ENCODE peak calls at places on chromosomes 6 and 20, in five cellular contexts. K, G, C, S and V are unnamed samples.

GRCh38 chr20:40449974-40450616 is 238.9 kb downstream of the MAFB start:
- DNase-seq in K (no peak), C (no peak), G (no peak), S (no peak), V (no peak)

GRCh38 chr6:10101551-10102252 is 313.2 kb downstream of the TFAP2A start:
- DNase-seq in G (no peak), C (no peak), S (peak), K (no peak), V (no peak)

GRCh38 chr6:26217714-26218075 is 130.5 kb downstream of the HFE start:
- DNase-seq in C (no peak), S (peak), G (no peak), K (no peak), V (peak)

GRCh38 chr20:40481337-40481736 is 207.7 kb downstream of the MAFB start:
- DNase-seq in C (no peak), K (no peak), G (no peak), S (no peak), V (no peak)

GRCh38 chr20:51760905-51761544 is 7.2 kb downstream of the ATP9A start:
- DNase-seq in S (no peak), K (no peak), G (peak), C (no peak), V (no peak)

GRCh38 chr20:63129991-63130653 is 85.8 kb downstream of the YTHDF1 start:
- DNase-seq in K (no peak), S (no peak), C (no peak), G (no peak), V (no peak)

GRCh38 chr6:39075010-39075738 is 26.6 kb downstream of the GLP1R start:
- DNase-seq in G (no peak), C (no peak), S (no peak), K (no peak), V (no peak)

GRCh38 chr20:16283978-16284377 is 289.3 kb downstream of the KIF16B start:
- DNase-seq in S (no peak), K (no peak), G (no peak), C (no peak), V (no peak)

GRCh38 chr6:52653151-52653550 is 17.8 kb upstream of the TMEM14A start:
- DNase-seq in G (no peak), S (no peak), C (no peak), K (no peak), V (no peak)

GRCh38 chr6:33298773-33299236 is at the start of gene RGL2:
- DNase-seq in C (no peak), G (peak), S (peak), K (no peak), V (no peak)

GRCh38 chr20:63084563-63084927 is 77.8 kb upstream of the BHLHE23 start:
- DNase-seq in G (no peak), K (no peak), S (no peak), C (no peak), V (no peak)

GRCh38 chr20:4329232-4329631 is 313.9 kb upstream of the RNF24 start:
- DNase-seq in K (no peak), S (peak), G (peak), C (no peak), V (no peak)

GRCh38 chr6:31125586-31126363 is 5.5 kb upstream of the CDSN start:
- DNase-seq in S (no peak), K (no peak), C (no peak), G (peak), V (no peak)

GRCh38 chr6:166626177-166627038 is 643 bp downstream of the RPS6KA2 start:
- DNase-seq in G (no peak), K (peak), C (peak), S (peak), V (peak)

GRCh38 chr6:140071601-140072062 is 697.2 kb upstream of the CITED2 start:
- DNase-seq in G (no peak), S (no peak), C (no peak), K (no peak), V (no peak)

GRCh38 chr20:6767536-6768227 is at the start of gene BMP2:
- DNase-seq in K (peak), S (no peak), C (no peak), G (peak), V (no peak)

GRCh38 chr6:50661636-50662035 is 51.7 kb upstream of the TFAP2D start:
- DNase-seq in K (no peak), G (no peak), S (no peak), C (no peak), V (no peak)

GRCh38 chr6:150490586-150490985 is 109.1 kb upstream of the PLEKHG1 start:
- DNase-seq in S (no peak), C (no peak), G (no peak), K (no peak), V (no peak)

GRCh38 chr20:5120189-5120484 is 379 bp upstream of the PCNA start:
- DNase-seq in C (no peak), K (no peak), S (no peak), G (no peak), V (no peak)

GRCh38 chr6:129112591-129112990 is 229.7 kb downstream of the LAMA2 start:
- DNase-seq in K (no peak), S (no peak), G (no peak), C (no peak), V (no peak)

GRCh38 chr6:156789081-156789943 is 12.1 kb downstream of the ARID1B start:
- DNase-seq in G (no peak), S (no peak), K (no peak), C (no peak), V (no peak)

GRCh38 chr6:56055066-56055465 is 179.7 kb upstream of the BMP5 start:
- DNase-seq in G (no peak), K (no peak), C (no peak), S (no peak), V (no peak)

GRCh38 chr6:76861403-76861802 is 601.9 kb downstream of the HTR1B start:
- DNase-seq in C (no peak), G (peak), K (no peak), S (no peak), V (peak)

GRCh38 chr20:38342196-38342595 is 4.1 kb upstream of the LBP start:
- DNase-seq in S (no peak), K (no peak), G (no peak), C (no peak), V (no peak)

GRCh38 chr20:56393133-56393472 is 658 bp downstream of the CSTF1 start:
- DNase-seq in K (no peak), S (no peak), C (no peak), G (peak), V (no peak)

GRCh38 chr6:46356543-46356942 is 134.7 kb downstream of the RCAN2 start:
- DNase-seq in G (no peak), C (no peak), S (peak), K (no peak), V (no peak)

GRCh38 chr6:19734519-19734918 is 102.7 kb upstream of the ID4 start:
- DNase-seq in C (no peak), K (no peak), G (no peak), S (no peak), V (no peak)

GRCh38 chr6:163335671-163336545 is 78.6 kb upstream of the QKI start:
- DNase-seq in S (no peak), G (no peak), C (no peak), K (no peak), V (peak)

GRCh38 chr6:95365454-95365853 is 211.9 kb upstream of the MANEA start:
- DNase-seq in S (no peak), G (no peak), C (no peak), K (no peak), V (no peak)

GRCh38 chr20:44433751-44434538 is 41.7 kb upstream of the TTPAL start:
- DNase-seq in C (no peak), G (no peak), K (no peak), S (no peak), V (no peak)

GRCh38 chr20:59123011-59123676 is 40.5 kb upstream of the ZNF831 start:
- DNase-seq in G (no peak), S (no peak), K (no peak), C (no peak), V (no peak)